ENCODE peak calls at places on chromosomes 7 and 10, in nine cellular contexts. B is tibial nerve; D is fibroblast of lung; A is ascending aorta; P is MM.1S; C is CD8-positive, alpha-beta T cell; J is AG09309; U is SK-N-SH; K is fibroblast of mammary gland. Y is an unnamed sample.

GRCh38 chr7:150941983-150942590 is 36.0 kb downstream of the KCNH2 start:
- DNase-seq in P (peak; percentile 97), D (no peak), U (peak; percentile 71), B (no peak), A (no peak), J (no peak), K (no peak), C (peak; percentile 44), Y (peak; percentile 42)

GRCh38 chr10:33139191-33139646 is 181.2 kb upstream of the ITGB1 start:
- DNase-seq in P (no peak), K (no peak), C (peak; percentile 90), J (no peak), D (no peak), B (no peak), A (no peak), U (no peak), Y (no peak)

GRCh38 chr7:14013880-14014279 is 24.4 kb upstream of the ETV1 start:
- DNase-seq in A (no peak), D (no peak), P (no peak), B (no peak), J (no peak), K (no peak), C (no peak), U (no peak), Y (no peak)

GRCh38 chr7:142436601-142437000 is 178.7 kb upstream of the PRSS58 start:
- DNase-seq in K (peak; percentile 35), J (no peak), C (no peak), A (no peak), U (no peak), D (no peak), B (no peak), P (no peak), Y (no peak)

GRCh38 chr10:123943307-123943706 is 51.7 kb upstream of the CPXM2 start:
- DNase-seq in K (no peak), U (no peak), D (no peak), P (no peak), J (no peak), C (no peak), A (no peak), B (no peak), Y (no peak)

GRCh38 chr10:124663766-124664360 is 80.3 kb downstream of the FAM53B start:
- DNase-seq in D (no peak), U (no peak), A (no peak), K (no peak), B (no peak), P (no peak), J (no peak), C (no peak), Y (no peak)

GRCh38 chr10:132411561-132412253 is 14.7 kb downstream of the PWWP2B start:
- DNase-seq in U (peak; percentile 75), D (peak; percentile 63), P (no peak), B (no peak), A (no peak), C (no peak), K (peak; percentile 39), J (no peak), Y (no peak)

GRCh38 chr10:30829921-30830671 is 200.5 kb upstream of the LYZL2 start:
- DNase-seq in P (no peak), U (no peak), B (no peak), C (no peak), D (peak; percentile 48), A (no peak), K (peak; percentile 91), J (no peak), Y (no peak)

GRCh38 chr7:22387583-22387982 is 30.6 kb upstream of the RAPGEF5 start:
- DNase-seq in K (peak; percentile 69), U (no peak), J (peak; percentile 78), P (no peak), A (no peak), B (peak; percentile 47), C (no peak), D (peak; percentile 51), Y (no peak)

GRCh38 chr10:36303896-36304295 is 661.8 kb upstream of the FZD8 start:
- DNase-seq in P (no peak), B (no peak), D (no peak), A (no peak), J (no peak), K (no peak), C (no peak), U (no peak), Y (no peak)

GRCh38 chr7:76301000-76301399 is 1.5 kb upstream of the HSPB1 start:
- DNase-seq in K (no peak), A (no peak), D (no peak), C (no peak), P (no peak), J (no peak), B (no peak), U (no peak), Y (no peak)

GRCh38 chr7:76300210-76300731 is 2.2 kb upstream of the HSPB1 start:
- DNase-seq in K (peak; percentile 89), C (no peak), A (no peak), U (no peak), P (no peak), B (peak; percentile 30), D (peak; percentile 62), J (no peak), Y (no peak)

GRCh38 chr7:76293407-76293901 is 9.0 kb upstream of the HSPB1 start:
- DNase-seq in C (no peak), D (no peak), K (no peak), A (no peak), J (no peak), P (no peak), U (no peak), B (no peak), Y (no peak)

GRCh38 chr7:76294344-76295024 is 8.0 kb upstream of the HSPB1 start:
- DNase-seq in C (peak; percentile 16), K (peak; percentile 98), J (peak; percentile 75), D (peak; percentile 96), A (peak; percentile 91), B (peak; percentile 97), U (peak; percentile 92), P (peak; percentile 45), Y (peak; percentile 95)

GRCh38 chr7:76296743-76297740 is 5.4 kb upstream of the HSPB1 start:
- DNase-seq in P (no peak), C (no peak), K (peak; percentile 93), D (peak; percentile 91), B (peak; percentile 76), U (no peak), A (peak; percentile 46), J (peak; percentile 83), Y (peak; percentile 74)
- H3K4me3 ChIP-seq in P (no peak overlapping the region), C (no peak overlapping the region), K (no peak overlapping the region), D (no peak overlapping the region), B (no peak overlapping the region), U (no peak overlapping the region), A (peak overlapping the region; percentile 1), J (no peak overlapping the region), Y (no peak overlapping the region)

GRCh38 chr10:108249940-108250339 is 1085.4 kb upstream of the SORCS1 start:
- DNase-seq in A (no peak), D (no peak), J (no peak), P (peak; percentile 7), B (no peak), U (no peak), C (no peak), K (no peak), Y (no peak)
- TF ChIP-seq CTCF in A (no peak), D (no peak), J (no peak), P (peak; percentile 30), B (no peak), U (peak; percentile 27), C (no peak), K (no peak), Y (no peak)

GRCh38 chr7:114082567-114082933 is 163.7 kb upstream of the PPP1R3A start:
- DNase-seq in P (no peak), J (no peak), K (no peak), U (no peak), C (no peak), D (no peak), B (no peak), A (no peak), Y (no peak)

GRCh38 chr7:114084381-114085312 is 165.8 kb upstream of the PPP1R3A start:
- DNase-seq in K (peak; percentile 20), A (no peak), D (peak; percentile 53), C (no peak), J (no peak), U (peak; percentile 44), B (peak; percentile 41), P (peak; percentile 67), Y (peak; percentile 80)

GRCh38 chr7:114083714-114084113 is 164.9 kb upstream of the PPP1R3A start:
- DNase-seq in D (no peak), J (no peak), P (no peak), B (no peak), A (no peak), U (peak; percentile 28), C (no peak), K (no peak), Y (no peak)

GRCh38 chr7:114081606-114082425 is 163.0 kb upstream of the PPP1R3A start:
- DNase-seq in B (peak; percentile 56), K (peak; percentile 78), D (peak; percentile 89), U (peak; percentile 64), A (no peak), C (no peak), P (peak; percentile 78), J (peak; percentile 49), Y (no peak)

GRCh38 chr7:114082934-114083647 is 164.3 kb upstream of the PPP1R3A start:
- DNase-seq in D (peak; percentile 47), U (peak; percentile 37), K (peak; percentile 18), P (no peak), J (no peak), C (no peak), A (no peak), B (peak; percentile 10), Y (peak; percentile 88)
- H3K4me3 ChIP-seq in D (peak overlapping the region; percentile 38), U (no peak overlapping the region), K (peak overlapping the region; percentile 43), P (peak overlapping the region; percentile 47), J (peak overlapping the region; percentile 39), C (no peak overlapping the region), A (peak overlapping the region; percentile 89), B (peak overlapping the region; percentile 40), Y (peak overlapping the region; percentile 66)

GRCh38 chr7:16801579-16801978 is 3.2 kb downstream of the AGR2 start:
- DNase-seq in D (no peak), P (no peak), A (no peak), U (no peak), J (no peak), K (no peak), B (no peak), C (no peak), Y (no peak)

GRCh38 chr7:16795624-16796023 is 9.2 kb downstream of the AGR2 start:
- DNase-seq in J (no peak), B (no peak), P (no peak), C (no peak), K (no peak), A (no peak), U (peak; percentile 63), D (no peak), Y (no peak)

GRCh38 chr7:16803881-16804673 is 722 bp downstream of the AGR2 start:
- DNase-seq in D (no peak), J (no peak), A (no peak), U (no peak), B (no peak), C (no peak), K (peak; percentile 38), P (no peak), Y (no peak)

GRCh38 chr7:16804674-16805439 is at the start of gene AGR2:
- DNase-seq in A (no peak), B (no peak), K (no peak), U (no peak), P (no peak), D (no peak), J (no peak), C (no peak), Y (no peak)

DNA sequence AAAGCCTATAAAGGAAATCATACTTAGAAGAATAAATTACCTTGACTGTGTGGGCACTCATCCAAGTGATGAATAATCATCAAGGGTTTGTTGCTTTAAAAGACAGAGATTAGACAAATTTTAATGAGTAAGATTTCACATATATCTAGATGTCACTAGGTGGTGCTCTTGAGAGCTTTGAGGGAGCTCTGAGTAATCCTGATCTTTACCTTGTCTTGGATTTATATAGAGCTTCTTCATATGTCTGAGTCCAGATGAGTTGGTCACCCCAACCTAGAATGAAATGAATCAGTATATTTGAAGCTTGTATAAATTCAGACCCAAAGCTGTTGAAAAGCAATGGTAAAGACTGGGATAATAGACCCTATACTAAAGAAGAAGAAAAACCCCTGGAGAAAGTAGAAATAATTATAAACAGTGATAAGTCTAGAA is 3.7 kb downstream of the AGR2 start:
- DNase-seq in P (peak; percentile 49), U (peak; percentile 42), D (peak; percentile 67), J (peak; percentile 45), A (no peak), B (no peak), C (no peak), K (peak; percentile 91), Y (no peak)
- TF ChIP-seq CTCF in P (peak; percentile 52), U (peak; percentile 80), D (peak; percentile 46), J (peak; percentile 57), A (peak; percentile 52), B (peak; percentile 48), C (peak; percentile 17), K (peak; percentile 68), Y (peak; percentile 54)

Y was measured in right lobe of liver.